ENCODE peak calls at places on chromosomes 6 and 20, in five cellular contexts. Q, D, A, K and E are unnamed samples.

GRCh38 chr6:158717341-158718328 is 67.8 kb downstream of the SYTL3 start:
- DNase-seq in Q (no peak), K (no peak), D (no peak), A (no peak), E (no peak)

GRCh38 chr6:91864911-91865310 is 1278.0 kb upstream of the MAP3K7 start:
- DNase-seq in K (peak; percentile 4), A (no peak), D (no peak), Q (no peak), E (no peak)

GRCh38 chr6:15413558-15414257 is 167.8 kb downstream of the JARID2 start:
- DNase-seq in D (no peak), K (no peak), Q (no peak), A (no peak), E (no peak)

GRCh38 chr20:59013959-59014608 is 5.1 kb upstream of the TUBB1 start:
- DNase-seq in Q (no peak), D (no peak), K (no peak), A (peak; percentile 12), E (no peak)

GRCh38 chr6:156662025-156662445 is 115.1 kb upstream of the ARID1B start:
- DNase-seq in Q (no peak), D (no peak), K (peak; percentile 74), A (no peak), E (no peak)

GRCh38 chr6:163731215-163732013 is 316.9 kb downstream of the QKI start:
- DNase-seq in D (no peak), Q (peak; percentile 39), K (no peak), A (no peak), E (no peak)

GRCh38 chr6:142843344-142843743 is 101.6 kb downstream of the HIVEP2 start:
- DNase-seq in Q (no peak), K (no peak), A (no peak), D (no peak), E (no peak)

GRCh38 chr6:144601221-144601620 is 316.1 kb downstream of the UTRN start:
- DNase-seq in D (no peak), A (no peak), K (no peak), Q (no peak), E (no peak)

GRCh38 chr6:165615629-165616028 is 47.4 kb downstream of the PDE10A start:
- DNase-seq in D (no peak), A (no peak), Q (no peak), K (no peak), E (peak; percentile 28)

GRCh38 chr20:5522422-5522821 is 205.7 kb upstream of the PROKR2 start:
- DNase-seq in Q (no peak), A (no peak), D (no peak), K (no peak), E (no peak)

GRCh38 chr20:54250691-54251090 is 42.8 kb downstream of the PFDN4 start:
- DNase-seq in Q (no peak), A (no peak), D (no peak), K (no peak), E (no peak)

GRCh38 chr20:23077277-23077676 is 8.8 kb downstream of the CD93 start:
- DNase-seq in K (no peak), D (no peak), Q (no peak), A (no peak), E (no peak)

GRCh38 chr6:35977308-35977707 is 47.1 kb downstream of the SLC26A8 start:
- DNase-seq in A (no peak), K (no peak), Q (no peak), D (no peak), E (peak; percentile 31)

GRCh38 chr6:11654876-11655275 is 117.3 kb downstream of the TMEM170B start:
- DNase-seq in D (no peak), A (no peak), Q (no peak), K (no peak), E (no peak)

GRCh38 chr6:101077344-101077743 is 196.2 kb upstream of the ASCC3 start:
- DNase-seq in K (no peak), Q (no peak), A (no peak), D (no peak), E (no peak)

GRCh38 chr6:139364302-139364981 is 10.0 kb downstream of the CITED2 start:
- DNase-seq in A (no peak), K (peak; percentile 27), D (no peak), Q (no peak), E (no peak)

GRCh38 chr6:154319231-154319858 is 37.3 kb downstream of the IPCEF1 start:
- DNase-seq in K (no peak), Q (no peak), A (no peak), D (no peak), E (no peak)

GRCh38 chr6:170087946-170088348 is 202.9 kb downstream of the DLL1 start:
- DNase-seq in K (no peak), A (peak; percentile 14), D (peak; percentile 52), Q (peak; percentile 67), E (peak; percentile 70)

GRCh38 chr6:30325150-30325872 is 1.4 kb upstream of the TRIM39 start:
- DNase-seq in D (peak; percentile 58), A (no peak), K (no peak), Q (peak; percentile 79), E (peak; percentile 46)

GRCh38 chr6:71123051-71123450 is 165.6 kb upstream of the OGFRL1 start:
- DNase-seq in Q (no peak), D (no peak), K (no peak), A (no peak), E (no peak)

GRCh38 chr6:38501931-38502330 is 137.8 kb downstream of the BTBD9 start:
- DNase-seq in Q (no peak), A (no peak), D (no peak), K (no peak), E (no peak)

GRCh38 chr20:34069341-34070078 is 42.5 kb downstream of the EIF2S2 start:
- DNase-seq in D (peak; percentile 64), K (peak; percentile 72), A (peak; percentile 71), Q (peak; percentile 84), E (peak; percentile 74)

GRCh38 chr6:1053587-1053986 is 258.3 kb upstream of the FOXQ1 start:
- DNase-seq in A (no peak), K (no peak), D (no peak), Q (no peak), E (no peak)

GRCh38 chr20:57417051-57417689 is 26.0 kb downstream of the RBM38 start:
- DNase-seq in A (no peak), K (no peak), D (no peak), Q (no peak), E (no peak)

GRCh38 chr6:135351635-135352034 is 145.9 kb downstream of the AHI1 start:
- DNase-seq in D (no peak), K (no peak), Q (no peak), A (no peak), E (no peak)

GRCh38 chr6:78487401-78487800 is 379.9 kb upstream of the IRAK1BP1 start:
- DNase-seq in A (no peak), K (no peak), Q (no peak), D (no peak), E (no peak)

GRCh38 chr6:90643366-90643765 is 56.5 kb upstream of the MAP3K7 start:
- DNase-seq in Q (no peak), K (no peak), A (no peak), D (no peak), E (no peak)

GRCh38 chr6:16199792-16200191 is 38.6 kb upstream of the GMPR start:
- DNase-seq in K (no peak), Q (no peak), D (no peak), A (no peak), E (no peak)

GRCh38 chr20:34709836-34710567 is 5.9 kb downstream of the TP53INP2 start:
- DNase-seq in D (peak; percentile 86), Q (peak; percentile 80), K (no peak), A (peak; percentile 83), E (peak; percentile 74)

GRCh38 chr6:167474725-167475124 is 149.8 kb downstream of the TTLL2 start:
- DNase-seq in Q (no peak), A (no peak), D (no peak), K (no peak), E (no peak)

GRCh38 chr20:33009214-33010132 is 2.0 kb downstream of the BPIFB2 start:
- DNase-seq in A (no peak), K (no peak), Q (no peak), D (no peak), E (peak; percentile 44)

GRCh38 chr6:32226434-32226833 is 2.6 kb upstream of the NOTCH4 start:
- DNase-seq in A (no peak), D (no peak), Q (no peak), K (no peak), E (no peak)

DNA sequence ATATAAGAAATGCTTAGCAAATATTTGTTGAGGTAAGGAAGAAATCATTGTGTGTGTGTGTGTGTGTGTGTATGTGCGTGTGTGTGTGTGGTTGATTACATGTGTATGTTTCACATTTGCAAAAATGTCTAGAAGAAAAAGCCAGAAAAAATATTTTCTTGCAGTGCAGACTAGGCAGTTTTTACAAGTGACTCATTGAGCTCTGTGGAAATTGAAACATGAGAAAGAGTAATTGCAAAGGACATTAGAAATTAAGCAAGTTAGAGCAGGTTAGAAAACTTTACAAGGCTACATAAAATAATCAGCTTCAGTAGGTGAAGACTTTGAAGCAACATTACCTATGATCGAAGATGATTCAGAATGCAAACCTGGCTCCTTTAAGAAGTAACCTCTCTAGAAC is 669.0 kb upstream of the EYS start:
- DNase-seq in K (no peak), Q (no peak), A (no peak), D (no peak), E (no peak)
- H3K27me3 ChIP-seq in K (no peaks in the 10 kb centered on the region), Q (no peaks in the 10 kb centered on the region), A (no peaks in the 10 kb centered on the region), D (no peaks in the 10 kb centered on the region), E (no peaks in the 10 kb centered on the region)

DNA sequence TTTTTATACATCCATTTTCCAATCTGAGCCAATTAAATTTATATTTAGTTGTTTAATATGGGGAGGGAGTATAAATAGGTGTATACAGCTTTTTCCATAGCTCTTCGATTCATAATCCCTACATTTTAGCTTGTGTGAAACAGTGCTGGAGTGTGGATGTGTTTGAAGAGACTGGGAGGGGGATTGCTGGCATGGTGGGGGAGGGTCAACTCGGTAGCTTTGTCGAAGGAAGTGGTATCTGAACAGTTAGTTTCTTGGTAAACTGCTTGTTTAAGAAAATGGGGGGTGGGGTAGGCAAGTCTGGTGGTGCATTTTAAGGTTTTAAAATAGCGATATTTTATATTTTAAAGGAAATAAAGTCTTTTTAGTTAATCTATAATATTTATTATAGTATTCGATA is 1.4 kb upstream of the LIN28B start:
- DNase-seq in K (no peak), A (no peak), Q (no peak), D (no peak), E (no peak)
- H3K4me3 ChIP-seq in K (no peak overlapping the region), A (no peak overlapping the region), Q (no peak overlapping the region), D (no peak overlapping the region), E (no peak overlapping the region)

DNA sequence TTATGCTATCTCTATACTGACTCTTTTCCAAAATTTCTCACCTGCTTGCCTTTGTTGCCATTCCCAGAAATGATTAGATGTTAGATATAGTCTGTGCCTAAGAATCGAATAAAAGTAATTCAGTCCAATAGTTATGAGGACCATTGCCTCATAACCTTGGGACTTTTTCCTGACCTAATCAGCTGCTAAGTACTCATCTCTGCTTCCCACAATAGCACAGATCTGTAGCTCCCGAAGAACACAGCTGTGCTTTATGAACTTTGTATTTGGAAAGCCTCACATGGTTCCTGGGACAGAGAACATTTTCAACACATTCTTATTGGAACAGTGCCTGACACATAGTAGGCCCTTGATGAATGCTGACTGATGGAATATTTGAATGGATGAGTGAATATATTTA is 54.1 kb downstream of the HS3ST5 start:
- DNase-seq in A (no peak), D (no peak), K (no peak), Q (no peak), E (no peak)
- H3K27me3 ChIP-seq in A (no peaks in the 10 kb centered on the region), D (no peaks in the 10 kb centered on the region), K (no peaks in the 10 kb centered on the region), Q (no peaks in the 10 kb centered on the region), E (no peaks in the 10 kb centered on the region)

DNA sequence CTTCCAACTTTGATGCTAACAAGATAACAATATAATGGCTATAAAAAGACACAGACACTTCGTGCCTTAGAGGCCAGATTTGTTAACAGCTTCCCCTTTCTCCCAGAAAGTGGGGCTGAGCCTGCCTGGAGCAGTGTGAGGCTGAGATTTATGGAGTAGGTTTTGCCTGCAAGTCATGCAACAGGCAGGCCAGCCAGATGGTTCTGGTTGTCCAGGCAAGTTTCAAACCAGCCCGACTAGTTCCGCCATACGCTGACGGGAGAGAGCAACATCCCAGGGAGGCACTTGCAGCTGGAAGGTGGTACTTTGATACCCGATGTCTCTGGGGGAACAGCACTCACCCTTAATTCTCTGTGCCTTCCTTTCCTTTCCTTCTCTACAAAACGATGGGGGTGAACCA is 81.3 kb upstream of the NAA20 start:
- DNase-seq in K (peak; percentile 82), A (no peak), Q (no peak), D (peak; percentile 65), E (no peak)
- H3K4me3 ChIP-seq in K (peak overlapping the region; percentile 49), A (peak overlapping the region; percentile 22), Q (no peak overlapping the region), D (peak overlapping the region; percentile 42), E (peak overlapping the region; percentile 32)